ENCODE peak calls at places on chromosomes 7 and 10, in eight cellular contexts. One of them, this sample, is unnamed.

GRCh38 chr7:6248581-6248980 is 23.8 kb downstream of the CYTH3 start:
- DNase-seq in fibroblast of mammary gland: peak; percentile 93
- DNase-seq in H4: no peak
- DNase-seq in HT1080: peak; percentile 84
- DNase-seq in NCI-H2227 treated with DMSO at 0.1 percent for 48 hours: no peak
- DNase-seq in mesothelial cell of epicardium: no peak
- DNase-seq in stimulated activated CD8-positive, alpha-beta memory T cell treated with anti-CD3 and anti-CD28 coated beads, Interleukin-12 subunit alpha, Interleukin-12 subunit beta, amount 100 ng/mL, for 4 hours: no peak
- DNase-seq in GM04504: peak; percentile 78
- DNase-seq in this sample: no peak

GRCh38 chr10:119650692-119651513 is at the start of gene BAG3:
- DNase-seq in fibroblast of mammary gland: peak; percentile 94
- DNase-seq in H4: peak; percentile 77
- DNase-seq in HT1080: peak; percentile 92
- DNase-seq in NCI-H2227 treated with DMSO at 0.1 percent for 48 hours: peak; percentile 66
- DNase-seq in mesothelial cell of epicardium: peak; percentile 80
- DNase-seq in stimulated activated CD8-positive, alpha-beta memory T cell treated with anti-CD3 and anti-CD28 coated beads, Interleukin-12 subunit alpha, Interleukin-12 subunit beta, amount 100 ng/mL, for 4 hours: peak; percentile 73
- DNase-seq in GM04504: peak; percentile 86
- DNase-seq in this sample: peak; percentile 89

GRCh38 chr10:110636932-110637557 is 7.1 kb upstream of the RBM20 start:
- DNase-seq in fibroblast of mammary gland: no peak
- DNase-seq in H4: peak; percentile 41
- DNase-seq in HT1080: no peak
- DNase-seq in NCI-H2227 treated with DMSO at 0.1 percent for 48 hours: no peak
- DNase-seq in mesothelial cell of epicardium: no peak
- DNase-seq in stimulated activated CD8-positive, alpha-beta memory T cell treated with anti-CD3 and anti-CD28 coated beads, Interleukin-12 subunit alpha, Interleukin-12 subunit beta, amount 100 ng/mL, for 4 hours: no peak
- DNase-seq in GM04504: no peak
- DNase-seq in this sample: no peak

GRCh38 chr7:29989257-29989995 is at the start of gene SCRN1:
- DNase-seq in fibroblast of mammary gland: no peak
- DNase-seq in H4: peak; percentile 48
- DNase-seq in HT1080: peak; percentile 25
- DNase-seq in NCI-H2227 treated with DMSO at 0.1 percent for 48 hours: peak; percentile 36
- DNase-seq in mesothelial cell of epicardium: peak; percentile 72
- DNase-seq in stimulated activated CD8-positive, alpha-beta memory T cell treated with anti-CD3 and anti-CD28 coated beads, Interleukin-12 subunit alpha, Interleukin-12 subunit beta, amount 100 ng/mL, for 4 hours: peak; percentile 15
- DNase-seq in GM04504: peak; percentile 8
- DNase-seq in this sample: peak; percentile 53

GRCh38 chr7:117755136-117755535 is 118.1 kb downstream of the CTTNBP2 start:
- DNase-seq in fibroblast of mammary gland: no peak
- DNase-seq in H4: no peak
- DNase-seq in HT1080: no peak
- DNase-seq in NCI-H2227 treated with DMSO at 0.1 percent for 48 hours: no peak
- DNase-seq in mesothelial cell of epicardium: no peak
- DNase-seq in stimulated activated CD8-positive, alpha-beta memory T cell treated with anti-CD3 and anti-CD28 coated beads, Interleukin-12 subunit alpha, Interleukin-12 subunit beta, amount 100 ng/mL, for 4 hours: no peak
- DNase-seq in GM04504: no peak
- DNase-seq in this sample: no peak

GRCh38 chr7:76380623-76380966 is 21.8 kb upstream of the YWHAG start:
- DNase-seq in fibroblast of mammary gland: no peak
- DNase-seq in H4: no peak
- DNase-seq in HT1080: no peak
- DNase-seq in NCI-H2227 treated with DMSO at 0.1 percent for 48 hours: no peak
- DNase-seq in mesothelial cell of epicardium: no peak
- DNase-seq in stimulated activated CD8-positive, alpha-beta memory T cell treated with anti-CD3 and anti-CD28 coated beads, Interleukin-12 subunit alpha, Interleukin-12 subunit beta, amount 100 ng/mL, for 4 hours: no peak
- DNase-seq in GM04504: no peak
- DNase-seq in this sample: no peak

GRCh38 chr7:159023216-159023615 is 121.5 kb downstream of the VIPR2 start:
- DNase-seq in fibroblast of mammary gland: no peak
- DNase-seq in H4: no peak
- DNase-seq in HT1080: no peak
- DNase-seq in NCI-H2227 treated with DMSO at 0.1 percent for 48 hours: no peak
- DNase-seq in mesothelial cell of epicardium: no peak
- DNase-seq in stimulated activated CD8-positive, alpha-beta memory T cell treated with anti-CD3 and anti-CD28 coated beads, Interleukin-12 subunit alpha, Interleukin-12 subunit beta, amount 100 ng/mL, for 4 hours: no peak
- DNase-seq in GM04504: no peak
- DNase-seq in this sample: no peak

GRCh38 chr7:159071260-159071659 is 73.4 kb downstream of the VIPR2 start:
- DNase-seq in fibroblast of mammary gland: no peak
- DNase-seq in H4: no peak
- DNase-seq in HT1080: no peak
- DNase-seq in NCI-H2227 treated with DMSO at 0.1 percent for 48 hours: no peak
- DNase-seq in mesothelial cell of epicardium: no peak
- DNase-seq in stimulated activated CD8-positive, alpha-beta memory T cell treated with anti-CD3 and anti-CD28 coated beads, Interleukin-12 subunit alpha, Interleukin-12 subunit beta, amount 100 ng/mL, for 4 hours: no peak
- DNase-seq in GM04504: no peak
- DNase-seq in this sample: no peak

GRCh38 chr10:77350711-77351119 is 286.9 kb downstream of the KCNMA1 start:
- DNase-seq in fibroblast of mammary gland: peak; percentile 100
- DNase-seq in H4: peak; percentile 97
- DNase-seq in HT1080: peak; percentile 100
- DNase-seq in NCI-H2227 treated with DMSO at 0.1 percent for 48 hours: no peak
- DNase-seq in mesothelial cell of epicardium: no peak
- DNase-seq in stimulated activated CD8-positive, alpha-beta memory T cell treated with anti-CD3 and anti-CD28 coated beads, Interleukin-12 subunit alpha, Interleukin-12 subunit beta, amount 100 ng/mL, for 4 hours: no peak
- DNase-seq in GM04504: peak; percentile 97
- DNase-seq in this sample: no peak

GRCh38 chr10:128489324-128490247 is 363.4 kb upstream of the MKI67 start:
- DNase-seq in fibroblast of mammary gland: no peak
- DNase-seq in H4: no peak
- DNase-seq in HT1080: no peak
- DNase-seq in NCI-H2227 treated with DMSO at 0.1 percent for 48 hours: no peak
- DNase-seq in mesothelial cell of epicardium: no peak
- DNase-seq in stimulated activated CD8-positive, alpha-beta memory T cell treated with anti-CD3 and anti-CD28 coated beads, Interleukin-12 subunit alpha, Interleukin-12 subunit beta, amount 100 ng/mL, for 4 hours: no peak
- DNase-seq in GM04504: no peak
- DNase-seq in this sample: no peak

GRCh38 chr10:30559118-30559684 is 70.4 kb downstream of the LYZL2 start:
- DNase-seq in fibroblast of mammary gland: no peak
- DNase-seq in H4: no peak
- DNase-seq in HT1080: no peak
- DNase-seq in NCI-H2227 treated with DMSO at 0.1 percent for 48 hours: peak; percentile 20
- DNase-seq in mesothelial cell of epicardium: no peak
- DNase-seq in stimulated activated CD8-positive, alpha-beta memory T cell treated with anti-CD3 and anti-CD28 coated beads, Interleukin-12 subunit alpha, Interleukin-12 subunit beta, amount 100 ng/mL, for 4 hours: no peak
- DNase-seq in GM04504: no peak
- DNase-seq in this sample: no peak

GRCh38 chr7:116522247-116522646 is 2.6 kb upstream of the CAV1 start:
- DNase-seq in fibroblast of mammary gland: peak; percentile 90
- DNase-seq in H4: peak; percentile 85
- DNase-seq in HT1080: peak; percentile 92
- DNase-seq in NCI-H2227 treated with DMSO at 0.1 percent for 48 hours: no peak
- DNase-seq in mesothelial cell of epicardium: no peak
- DNase-seq in stimulated activated CD8-positive, alpha-beta memory T cell treated with anti-CD3 and anti-CD28 coated beads, Interleukin-12 subunit alpha, Interleukin-12 subunit beta, amount 100 ng/mL, for 4 hours: no peak
- DNase-seq in GM04504: no peak
- DNase-seq in this sample: no peak

GRCh38 chr7:151838861-151839381 is 38.0 kb downstream of the PRKAG2 start:
- DNase-seq in fibroblast of mammary gland: no peak
- DNase-seq in H4: no peak
- DNase-seq in HT1080: no peak
- DNase-seq in NCI-H2227 treated with DMSO at 0.1 percent for 48 hours: no peak
- DNase-seq in mesothelial cell of epicardium: no peak
- DNase-seq in stimulated activated CD8-positive, alpha-beta memory T cell treated with anti-CD3 and anti-CD28 coated beads, Interleukin-12 subunit alpha, Interleukin-12 subunit beta, amount 100 ng/mL, for 4 hours: peak; percentile 19
- DNase-seq in GM04504: no peak
- DNase-seq in this sample: no peak

GRCh38 chr7:123624527-123625183 is 23.0 kb downstream of the ASB15 start:
- DNase-seq in fibroblast of mammary gland: peak; percentile 52
- DNase-seq in H4: peak; percentile 77
- DNase-seq in HT1080: peak; percentile 46
- DNase-seq in NCI-H2227 treated with DMSO at 0.1 percent for 48 hours: peak; percentile 65
- DNase-seq in mesothelial cell of epicardium: no peak
- DNase-seq in stimulated activated CD8-positive, alpha-beta memory T cell treated with anti-CD3 and anti-CD28 coated beads, Interleukin-12 subunit alpha, Interleukin-12 subunit beta, amount 100 ng/mL, for 4 hours: peak; percentile 23
- DNase-seq in GM04504: no peak
- DNase-seq in this sample: peak; percentile 56

GRCh38 chr7:19145429-19146201 is 394 bp upstream of the FERD3L start:
- DNase-seq in fibroblast of mammary gland: no peak
- DNase-seq in H4: no peak
- DNase-seq in HT1080: no peak
- DNase-seq in NCI-H2227 treated with DMSO at 0.1 percent for 48 hours: no peak
- DNase-seq in mesothelial cell of epicardium: no peak
- DNase-seq in stimulated activated CD8-positive, alpha-beta memory T cell treated with anti-CD3 and anti-CD28 coated beads, Interleukin-12 subunit alpha, Interleukin-12 subunit beta, amount 100 ng/mL, for 4 hours: no peak
- DNase-seq in GM04504: no peak
- DNase-seq in this sample: no peak

This sample was measured in endothelial cell.